ENCODE peak calls at places on chromosomes 11 and 22, in nine cellular contexts. E, A, I, Y, K, B, G, T and C are unnamed samples. For H3K4me1, the result is how much of the 10 kb centered on the place peaks cover.

GRCh38 chr11:16846305-16846704 is 107.9 kb downstream of the C11orf58 start:
- DNase-seq in E (no peak), A (no peak), I (no peak), Y (no peak), K (no peak), B (no peak), G (no peak), T (no peak), C (no peak)

GRCh38 chr22:46336119-46337078 is 885 bp downstream of the TRMU start:
- DNase-seq in E (peak), A (peak), I (no peak), Y (peak), K (no peak), B (peak), G (peak), T (peak), C (no peak)

GRCh38 chr22:37726240-37726887 is 29.5 kb downstream of the TRIOBP start:
- DNase-seq in E (no peak), A (no peak), I (no peak), Y (peak), K (peak), B (no peak), G (no peak), T (no peak), C (no peak)

GRCh38 chr11:19259487-19260345 is 19.0 kb upstream of the E2F8 start:
- DNase-seq in E (peak), A (peak), I (peak), Y (peak), K (no peak), B (peak), G (peak), T (peak), C (peak)

GRCh38 chr11:84714316-84714780 is 912.8 kb downstream of the DLG2 start:
- DNase-seq in E (peak), A (peak), I (no peak), Y (peak), K (no peak), B (peak), G (peak), T (peak), C (peak)

GRCh38 chr22:19815823-19816290 is 38.8 kb downstream of the GNB1L start:
- DNase-seq in E (no peak), A (no peak), I (no peak), Y (no peak), K (peak), B (no peak), G (no peak), T (no peak), C (no peak)

GRCh38 chr11:2547806-2548205 is 103.0 kb downstream of the KCNQ1 start:
- DNase-seq in E (no peak), A (peak), I (peak), Y (no peak), K (peak), B (peak), G (peak), T (no peak), C (peak)

GRCh38 chr11:129041611-129042018 is 98.9 kb upstream of the TP53AIP1 start:
- DNase-seq in E (no peak), A (no peak), I (no peak), Y (no peak), K (no peak), B (no peak), G (no peak), T (no peak), C (no peak)

GRCh38 chr11:94574193-94574961 is 7.2 kb downstream of the PIWIL4 start:
- DNase-seq in E (no peak), A (no peak), I (no peak), Y (no peak), K (no peak), B (no peak), G (no peak), T (no peak), C (no peak)

GRCh38 chr11:75475767-75476650 is 43.0 kb upstream of the KLHL35 start:
- DNase-seq in E (no peak), A (peak), I (peak), Y (peak), K (no peak), B (peak), G (peak), T (no peak), C (no peak)

GRCh38 chr11:28976801-28977145 is 868.6 kb downstream of the METTL15 start:
- DNase-seq in E (no peak), A (no peak), I (no peak), Y (no peak), K (no peak), B (no peak), G (no peak), T (no peak), C (peak)

GRCh38 chr11:118239509-118239908 is 12.7 kb downstream of the MPZL3 start:
- DNase-seq in E (no peak), A (no peak), I (no peak), Y (no peak), K (no peak), B (no peak), G (no peak), T (no peak), C (no peak)

GRCh38 chr22:35971418-35972119 is 57.1 kb downstream of the RBFOX2 start:
- DNase-seq in E (no peak), A (no peak), I (no peak), Y (peak), K (no peak), B (no peak), G (no peak), T (no peak), C (no peak)

GRCh38 chr11:72771507-72771906 is 19.3 kb upstream of the ARAP1 start:
- DNase-seq in E (no peak), A (no peak), I (no peak), Y (no peak), K (no peak), B (no peak), G (no peak), T (no peak), C (no peak)

GRCh38 chr22:46159777-46160176 is 9.5 kb downstream of the PPARA start:
- DNase-seq in E (no peak), A (no peak), I (no peak), Y (no peak), K (no peak), B (no peak), G (no peak), T (no peak), C (no peak)

GRCh38 chr11:75311858-75312288 is 39.6 kb downstream of the ARRB1 start:
- DNase-seq in E (no peak), A (no peak), I (peak), Y (no peak), K (peak), B (peak), G (peak), T (no peak), C (peak)

GRCh38 chr11:68411501-68411991 is 49.0 kb upstream of the PPP6R3 start:
- DNase-seq in E (no peak), A (no peak), I (no peak), Y (no peak), K (peak), B (peak), G (no peak), T (no peak), C (no peak)

GRCh38 chr11:12845739-12846358 is 163.3 kb upstream of the RASSF10 start:
- DNase-seq in E (peak), A (no peak), I (no peak), Y (peak), K (peak), B (peak), G (no peak), T (no peak), C (peak)

GRCh38 chr11:118305726-118306125 is 1.2 kb downstream of the CD3E start:
- DNase-seq in E (no peak), A (no peak), I (no peak), Y (no peak), K (no peak), B (no peak), G (no peak), T (no peak), C (no peak)

GRCh38 chr11:133064152-133064877 is 468.0 kb downstream of the OPCML start:
- DNase-seq in E (peak), A (peak), I (peak), Y (no peak), K (peak), B (peak), G (peak), T (peak), C (peak)

GRCh38 chr22:25153961-25154685 is 45.5 kb upstream of the CRYBB3 start:
- DNase-seq in E (peak), A (no peak), I (peak), Y (no peak), K (no peak), B (peak), G (no peak), T (no peak), C (no peak)

GRCh38 chr11:67264886-67265632 is 1.2 kb upstream of the GRK2 start:
- DNase-seq in E (no peak), A (no peak), I (no peak), Y (no peak), K (no peak), B (no peak), G (peak), T (no peak), C (no peak)

GRCh38 chr11:21285104-21285503 is 615.7 kb downstream of the NELL1 start:
- DNase-seq in E (no peak), A (no peak), I (no peak), Y (no peak), K (no peak), B (no peak), G (no peak), T (no peak), C (no peak)

GRCh38 chr11:19951558-19952083 is 208.7 kb downstream of the DBX1 start:
- DNase-seq in E (peak), A (no peak), I (no peak), Y (peak), K (no peak), B (no peak), G (no peak), T (peak), C (no peak)

GRCh38 chr22:46081036-46081830 is 69.1 kb upstream of the PPARA start:
- DNase-seq in E (no peak), A (peak), I (peak), Y (no peak), K (peak), B (peak), G (peak), T (no peak), C (peak)

GRCh38 chr11:19091366-19091765 is 25.6 kb upstream of the ZDHHC13 start:
- DNase-seq in E (no peak), A (no peak), I (no peak), Y (no peak), K (no peak), B (no peak), G (no peak), T (no peak), C (no peak)

GRCh38 chr11:62266558-62266957 is 3.4 kb upstream of the SCGB2A2 start:
- DNase-seq in E (no peak), A (no peak), I (no peak), Y (no peak), K (no peak), B (no peak), G (no peak), T (no peak), C (no peak)

GRCh38 chr22:41128606-41129005 is 36.2 kb downstream of the EP300 start:
- DNase-seq in E (no peak), A (no peak), I (no peak), Y (no peak), K (no peak), B (no peak), G (no peak), T (no peak), C (no peak)

GRCh38 chr22:31603574-31603973 is 58.4 kb downstream of the PISD start:
- DNase-seq in E (no peak), A (no peak), I (no peak), Y (no peak), K (peak), B (no peak), G (no peak), T (no peak), C (no peak)

GRCh38 chr11:119584193-119585037 is 144.6 kb downstream of the NECTIN1 start:
- DNase-seq in E (peak), A (no peak), I (no peak), Y (no peak), K (peak), B (no peak), G (peak), T (peak), C (peak)
- H3K4me3 ChIP-seq in E (peak), A (peak), I (peak), Y (no peak), K (peak), B (peak), G (peak), T (peak), C (peak)

GRCh38 chr11:125925247-125925740 is 20.6 kb upstream of the VSIG10L2 start:
- DNase-seq in E (no peak), A (no peak), I (no peak), Y (no peak), K (no peak), B (peak), G (no peak), T (no peak), C (peak)
- H3K4me1 ChIP-seq in E (under half), A (under half), I (under half), Y (under half), K (under half), B (under half), G (under half), T (under half), C (under half)

GRCh38 chr22:28798810-28799124 is 1.6 kb downstream of the XBP1 start:
- DNase-seq in E (no peak), A (no peak), I (no peak), Y (no peak), K (no peak), B (no peak), G (no peak), T (no peak), C (no peak)

GRCh38 chr22:28795071-28795693 is 5.2 kb downstream of the XBP1 start:
- DNase-seq in E (no peak), A (no peak), I (no peak), Y (no peak), K (no peak), B (no peak), G (no peak), T (no peak), C (no peak)

GRCh38 chr22:28793976-28794584 is 6.3 kb downstream of the XBP1 start:
- DNase-seq in E (no peak), A (no peak), I (no peak), Y (no peak), K (no peak), B (no peak), G (no peak), T (no peak), C (no peak)

GRCh38 chr22:28799125-28799833 is 1.1 kb downstream of the XBP1 start:
- DNase-seq in E (peak), A (no peak), I (peak), Y (peak), K (no peak), B (peak), G (no peak), T (no peak), C (no peak)

DNA sequence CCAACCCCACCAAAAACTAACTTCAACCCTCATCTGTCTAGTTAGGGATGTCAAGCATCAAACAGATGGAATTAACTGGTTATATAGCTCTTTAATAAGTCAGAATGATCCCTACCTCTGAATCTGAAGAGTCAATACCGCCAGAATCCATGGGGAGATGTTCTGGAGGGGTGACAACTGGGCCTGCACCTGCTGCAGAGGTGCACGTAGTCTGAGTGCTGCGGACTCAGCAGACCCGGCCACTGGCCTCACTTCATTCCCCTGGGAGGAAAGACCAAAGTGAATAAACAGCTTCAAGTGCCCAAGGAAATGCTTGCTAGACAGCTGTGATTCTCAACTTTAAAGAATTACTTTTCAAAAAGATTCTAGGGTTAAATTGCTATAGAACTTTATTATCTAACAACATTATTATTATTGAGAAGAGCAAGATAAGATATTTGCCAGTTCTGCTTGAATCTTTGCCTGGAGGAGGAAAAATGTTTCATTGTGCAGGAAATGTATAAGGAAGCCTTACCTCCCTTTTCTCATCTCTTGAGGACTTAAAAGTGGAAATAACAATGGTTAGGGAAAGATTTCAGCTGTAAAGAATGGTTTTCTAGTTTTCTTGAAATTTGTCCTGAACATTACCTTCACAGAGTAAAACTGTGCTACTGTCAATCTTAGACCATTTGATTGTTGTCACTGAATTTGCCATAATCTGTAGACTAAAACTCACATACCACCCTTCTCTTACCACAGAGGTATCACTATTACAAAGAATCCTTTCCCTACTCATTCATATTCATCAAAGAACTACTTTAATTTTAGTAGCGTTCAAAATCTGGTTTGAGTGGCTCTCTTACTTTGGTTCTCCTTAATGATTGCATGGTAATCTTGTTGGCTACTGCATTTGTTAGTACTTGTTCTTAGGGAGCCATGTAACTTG is 4.2 kb downstream of the XBP1 start:
- DNase-seq in E (no peak), A (no peak), I (no peak), Y (no peak), K (no peak), B (no peak), G (no peak), T (no peak), C (no peak)
- H3K4me3 ChIP-seq in E (no peak), A (no peak), I (no peak), Y (no peak), K (no peak), B (no peak), G (no peak), T (no peak), C (peak)

DNA sequence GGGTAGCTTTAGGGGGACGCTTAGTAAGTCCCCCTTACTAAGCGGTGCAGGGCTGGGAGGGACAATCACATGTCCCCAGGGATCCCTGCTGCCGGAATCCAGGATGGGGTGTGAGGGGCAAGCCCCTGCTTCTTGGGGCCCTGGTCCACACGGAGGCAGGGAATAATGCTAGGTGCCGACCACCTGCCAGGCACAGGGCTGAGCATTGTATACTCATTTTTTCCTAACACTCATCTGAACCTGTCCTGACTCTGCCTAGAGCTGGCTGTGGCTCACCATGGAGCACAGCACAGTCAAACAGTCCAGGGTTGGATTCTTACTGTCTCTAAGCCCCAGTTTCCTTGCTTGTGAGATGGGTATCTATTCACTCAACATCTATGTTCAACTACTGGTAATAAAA is 1.4 kb upstream of the LTBP3 start:
- DNase-seq in E (no peak), A (no peak), I (no peak), Y (no peak), K (no peak), B (no peak), G (no peak), T (no peak), C (peak)
- H3K4me1 ChIP-seq in E (under half), A (half or more), I (half or more), Y (under half), K (half or more), B (half or more), G (under half), T (under half), C (under half)

GRCh38 chr11:616320-617220 is 820 bp upstream of the IRF7 start:
- DNase-seq in E (no peak), A (peak), I (no peak), Y (no peak), K (peak), B (no peak), G (peak), T (no peak), C (peak)
- H3K4me3 ChIP-seq in E (peak), A (peak), I (peak), Y (peak), K (no peak), B (peak), G (peak), T (peak), C (no peak)